ENCODE peak calls at places on chromosomes 12 and 14, in four cellular contexts. B is SK-N-SH, S is WTC11, E is H1. O is an unnamed sample.

GRCh38 chr14:70096866-70097265 is 91.9 kb downstream of the SLC8A3 start:
- DNase-seq in B (peak; percentile 34), E (no peak), S (peak; percentile 56), O (no peak)

GRCh38 chr14:95057851-95058250 is 99.5 kb downstream of the DICER1 start:
- DNase-seq in B (no peak), S (no peak), E (no peak), O (no peak)

GRCh38 chr14:32453857-32454810 is 125.0 kb downstream of the AKAP6 start:
- DNase-seq in B (no peak), S (no peak), E (no peak), O (no peak)

GRCh38 chr14:72715215-72715909 is 178.5 kb downstream of the DPF3 start:
- DNase-seq in S (no peak), E (no peak), B (no peak), O (peak; percentile 8)

GRCh38 chr14:54944737-54945391 is 42.2 kb upstream of the GCH1 start:
- DNase-seq in B (no peak), E (no peak), S (no peak), O (no peak)

GRCh38 chr12:118103601-118104382 is at the start of gene VSIG10:
- DNase-seq in S (peak; percentile 68), E (no peak), B (peak; percentile 95), O (peak; percentile 78)

GRCh38 chr14:102258136-102258535 is 46.8 kb downstream of the MOK start:
- DNase-seq in B (no peak), S (no peak), E (no peak), O (no peak)

GRCh38 chr12:101298426-101298825 is 18.5 kb downstream of the UTP20 start:
- DNase-seq in B (no peak), S (no peak), E (no peak), O (no peak)

GRCh38 chr12:13135336-13136178 is 32.1 kb upstream of the GSG1 start:
- DNase-seq in B (no peak), E (peak; percentile 19), S (peak; percentile 30), O (peak; percentile 5)

GRCh38 chr12:9687228-9687627 is 17.7 kb downstream of the CLEC2D start:
- DNase-seq in B (no peak), E (no peak), S (no peak), O (peak; percentile 11)

GRCh38 chr14:75030147-75030546 is 21.1 kb downstream of the MLH3 start:
- DNase-seq in B (no peak), S (no peak), E (no peak), O (no peak)

GRCh38 chr14:75025876-75026275 is 23.2 kb downstream of the EIF2B2 start:
- DNase-seq in E (no peak), B (no peak), S (no peak), O (no peak)

GRCh38 chr14:75023108-75023507 is 20.4 kb downstream of the EIF2B2 start:
- DNase-seq in B (no peak), E (no peak), S (no peak), O (no peak)

GRCh38 chr14:75022655-75023054 is 19.9 kb downstream of the EIF2B2 start:
- DNase-seq in E (no peak), S (peak; percentile 48), B (peak; percentile 49), O (peak; percentile 19)

DNA sequence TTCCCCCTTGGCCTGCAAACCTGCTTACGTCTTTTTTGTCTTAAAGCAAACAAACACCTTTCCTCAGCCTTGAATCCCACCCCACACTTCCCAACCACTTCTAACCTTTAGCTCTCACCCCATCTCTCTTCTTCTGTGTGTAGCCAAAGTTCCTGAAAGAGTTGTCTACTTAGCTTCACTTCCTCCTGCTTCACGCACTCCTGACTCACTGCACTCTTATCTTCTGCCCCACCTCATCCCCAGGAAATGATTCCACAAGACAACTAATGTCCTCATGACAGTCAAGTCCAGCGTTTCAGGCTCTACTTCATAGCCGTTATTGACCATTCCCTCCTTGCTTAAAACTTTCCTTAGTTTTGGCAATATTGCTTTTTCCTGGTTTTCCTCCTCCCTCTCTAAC is 22.4 kb downstream of the EIF2B2 start:
- DNase-seq in B (no peak), E (no peak), S (no peak), O (peak; percentile 53)
- TF ChIP-seq TEAD4 in B (no peak), E (no peak), S (no peak), O (peak; percentile 21)

GRCh38 chr14:85423889-85424288 is 106.1 kb upstream of the FLRT2 start:
- DNase-seq in S (no peak), B (no peak), E (no peak), O (no peak)

GRCh38 chr14:85421166-85421877 is 108.6 kb upstream of the FLRT2 start:
- DNase-seq in E (no peak), B (no peak), S (no peak), O (no peak)

GRCh38 chr14:85425507-85425906 is 104.4 kb upstream of the FLRT2 start:
- DNase-seq in B (no peak), S (no peak), E (no peak), O (no peak)

GRCh38 chr14:85428926-85429325 is 101.0 kb upstream of the FLRT2 start:
- DNase-seq in E (no peak), B (no peak), S (no peak), O (no peak)

GRCh38 chr14:85426068-85426935 is 103.6 kb upstream of the FLRT2 start:
- DNase-seq in E (no peak), B (no peak), S (no peak), O (no peak)
- TF ChIP-seq TEAD4 in E (no peak), B (no peak), S (no peak), O (no peak)

GRCh38 chr12:115871714-115872113 is 405.8 kb downstream of the MED13L start:
- DNase-seq in E (no peak), S (peak; percentile 33), B (peak; percentile 53), O (peak; percentile 62)
- TF ChIP-seq TEAD4 in E (peak; percentile 7), S (no peak), B (no peak), O (no peak)

GRCh38 chr12:53078425-53079225 is 565 bp downstream of the SPRYD3 start:
- DNase-seq in S (no peak), E (no peak), B (no peak), O (no peak)
- TF ChIP-seq TEAD4 in S (no peak), E (no peak), B (no peak), O (no peak)

GRCh38 chr12:100031821-100032220 is 47.1 kb upstream of the ANKS1B start:
- DNase-seq in E (no peak), S (no peak), B (peak; percentile 4), O (no peak)
- TF ChIP-seq TEAD4 in E (no peak), S (no peak), B (no peak), O (no peak)

DNA sequence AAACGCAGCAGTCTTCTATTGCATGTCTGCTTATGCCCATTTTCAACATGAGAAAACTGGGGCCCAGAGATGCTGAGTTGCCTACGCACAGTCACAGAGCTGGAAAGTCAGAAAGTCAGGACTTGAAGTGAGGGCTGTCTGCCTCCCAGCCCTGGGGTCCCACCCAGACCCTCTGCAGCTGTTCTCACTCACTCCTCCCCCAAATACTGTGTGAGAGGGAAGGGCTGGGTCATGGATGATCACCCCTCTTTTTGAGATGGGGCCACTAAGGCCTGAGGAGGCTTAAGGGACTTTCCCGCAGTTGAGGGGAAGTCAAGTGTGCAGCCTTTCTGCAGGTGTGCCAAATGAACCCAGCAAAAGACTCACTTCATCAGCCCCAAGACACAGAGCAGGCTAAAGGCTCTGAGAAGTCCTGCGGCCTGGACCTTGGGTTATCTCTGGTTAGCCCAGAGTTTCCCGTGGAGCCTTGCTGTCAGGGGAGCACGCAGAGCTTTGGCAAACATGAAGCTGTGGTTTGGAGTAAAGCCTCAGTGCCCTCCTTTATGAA is 18.7 kb downstream of the DTX1 start:
- DNase-seq in B (no peak), S (no peak), E (no peak), O (no peak)
- TF ChIP-seq TEAD4 in B (no peak), S (no peak), E (no peak), O (no peak)

GRCh38 chr12:116980083-116980482 is 69.3 kb downstream of the FBXW8 start:
- DNase-seq in B (no peak), E (no peak), S (no peak), O (peak; percentile 16)

GRCh38 chr12:116984098-116984497 is 73.3 kb downstream of the FBXW8 start:
- DNase-seq in E (no peak), B (no peak), S (no peak), O (no peak)

GRCh38 chr12:116977465-116978380 is 67.0 kb downstream of the FBXW8 start:
- DNase-seq in S (no peak), E (no peak), B (no peak), O (no peak)

GRCh38 chr12:116979109-116979508 is 68.4 kb downstream of the FBXW8 start:
- DNase-seq in B (peak; percentile 56), E (no peak), S (no peak), O (no peak)

GRCh38 chr12:116982721-116983502 is 72.2 kb downstream of the FBXW8 start:
- DNase-seq in B (no peak), E (no peak), S (no peak), O (no peak)
- TF ChIP-seq TEAD4 in B (peak; percentile 81), E (no peak), S (no peak), O (no peak)

DNA sequence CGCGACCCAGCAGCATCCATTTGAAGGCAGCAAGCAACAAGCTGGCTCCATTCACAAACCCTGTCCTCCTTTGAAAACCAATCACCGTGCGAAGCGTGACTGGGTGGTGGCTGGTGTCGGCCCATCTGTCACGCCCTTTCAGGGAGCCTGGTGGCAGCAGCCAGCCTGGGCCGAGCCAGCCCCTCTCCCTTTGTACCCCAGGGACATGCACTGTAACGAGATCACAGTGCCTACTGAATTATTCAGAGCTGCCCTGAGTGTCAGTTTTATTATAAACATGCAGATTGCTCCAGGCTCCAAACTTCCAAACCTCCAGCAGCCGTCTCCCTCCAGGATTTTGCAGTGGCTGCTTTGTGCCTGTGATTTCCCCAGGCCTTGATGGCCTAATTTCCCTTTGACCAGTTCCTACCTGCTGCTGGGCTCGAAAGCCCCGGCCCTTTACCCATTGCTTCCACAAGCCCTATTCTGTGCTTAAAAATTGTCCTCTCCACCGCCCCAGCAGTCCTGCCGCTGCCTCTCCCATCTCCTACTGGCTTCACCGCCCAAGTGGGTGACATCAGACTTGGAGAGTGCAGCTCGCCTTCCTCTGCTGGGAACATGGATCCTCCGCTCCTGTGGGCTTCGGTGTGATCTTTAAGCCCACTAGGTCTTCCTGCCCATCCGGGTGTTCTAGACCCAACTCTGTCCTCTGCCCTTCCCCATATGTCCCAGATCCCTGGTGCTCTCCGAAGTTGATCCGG is 22.5 kb upstream of the CTDSP2 start:
- DNase-seq in E (no peak), B (peak; percentile 67), S (no peak), O (no peak)
- TF ChIP-seq TEAD4 in E (no peak), B (no peak), S (no peak), O (no peak)

DNA sequence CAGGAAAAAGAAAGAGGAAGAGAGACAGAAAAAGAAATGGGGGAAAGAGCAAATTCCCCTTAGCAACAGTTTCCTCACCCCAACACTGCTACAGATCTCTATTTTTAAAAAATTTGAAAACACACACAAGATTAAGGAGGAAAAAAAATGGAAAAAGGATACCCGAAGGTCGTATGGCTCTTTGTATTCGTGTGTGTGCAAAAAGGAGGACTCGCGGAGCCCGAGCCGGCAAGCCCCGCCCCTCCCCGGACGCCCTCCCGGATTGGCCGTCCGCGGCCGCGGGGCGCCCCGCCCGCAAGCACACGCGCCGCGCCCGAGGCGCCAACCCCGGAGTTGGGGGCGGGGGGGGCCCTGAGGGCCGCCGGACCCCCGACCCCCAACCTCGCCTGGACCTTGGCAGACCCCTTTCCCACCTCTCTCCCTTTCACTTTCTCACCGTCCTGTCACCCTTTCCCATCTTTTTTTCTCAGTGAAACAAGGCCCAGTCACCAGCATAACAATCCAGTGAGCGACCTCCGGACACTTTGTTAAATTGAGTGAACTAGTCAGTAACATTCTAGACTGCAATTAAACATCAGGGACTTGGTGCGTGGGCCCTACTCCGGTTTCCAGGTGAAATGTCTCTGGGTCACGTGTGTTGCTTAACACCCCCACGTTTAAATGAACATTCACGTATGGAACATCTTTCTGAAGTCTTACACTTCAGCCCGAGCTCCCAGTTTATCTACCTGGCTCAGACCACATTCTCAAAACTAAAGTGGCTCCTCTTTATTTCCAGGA is at the start of gene C14orf93:
- DNase-seq in E (no peak), B (peak; percentile 92), S (peak; percentile 84), O (peak; percentile 90)
- TF ChIP-seq TEAD4 in E (no peak), B (no peak), S (no peak), O (peak; percentile 7)

GRCh38 chr12:108257004-108257403 is 82.1 kb downstream of the CMKLR1 start:
- DNase-seq in S (no peak), B (no peak), E (no peak), O (no peak)
- TF ChIP-seq TEAD4 in S (no peak), B (no peak), E (no peak), O (no peak)